ENCODE peak calls at places on chromosomes 7 and 10, in ten cellular contexts. P is stimulated activated CD4-positive, alpha-beta T cell treated with anti-CD3 and anti-CD28 coated beads, Interleukin-1b, Interleukin-23, amount 100 ng/mL, for 4 hours; B is DMS153; C is EL; L is CD8-positive, alpha-beta memory T cell; A is HTR-8/SVneo; D is activated CD4-positive, CD25-positive, alpha-beta regulatory T cell; W is cardiac septum; N is activated gamma-delta T cell treated with anti-CD3 and anti-CD28 coated beads, Interleukin-2, amount 50 U/mL, for 16 hours; X is aorta. F is an unnamed sample.

GRCh38 chr10:118007773-118008172 is 39.0 kb downstream of the RAB11FIP2 start:
- DNase-seq in B (no peak), W (no peak), X (no peak), A (no peak), N (no peak), C (no peak), P (no peak), L (no peak), D (no peak), F (no peak)

GRCh38 chr7:151558575-151558974 is 38.9 kb upstream of the RHEB start:
- DNase-seq in A (peak; percentile 45), B (no peak), N (no peak), W (no peak), C (peak; percentile 74), P (no peak), D (no peak), X (no peak), L (no peak), F (no peak)

GRCh38 chr7:5827755-5828154 is 46.3 kb upstream of the RNF216 start:
- DNase-seq in X (peak; percentile 29), B (no peak), C (peak; percentile 13), P (peak; percentile 21), N (no peak), L (peak; percentile 36), A (peak; percentile 33), W (no peak), D (peak; percentile 24), F (no peak)

GRCh38 chr10:83373659-83374058 is 765.6 kb upstream of the GHITM start:
- DNase-seq in X (no peak), P (no peak), A (no peak), D (no peak), N (no peak), L (no peak), C (peak; percentile 3), B (no peak), W (no peak), F (no peak)

GRCh38 chr7:131015131-131015954 is 281.3 kb upstream of the KLF14 start:
- DNase-seq in D (no peak), P (no peak), A (no peak), B (no peak), N (no peak), W (no peak), L (no peak), X (no peak), C (peak; percentile 88), F (no peak)

GRCh38 chr10:35090162-35090954 is at the start of gene CUL2:
- DNase-seq in C (peak; percentile 95), W (peak; percentile 96), X (peak; percentile 95), B (peak; percentile 15), D (peak; percentile 81), N (peak; percentile 89), L (peak; percentile 94), P (peak; percentile 85), A (peak; percentile 94), F (peak; percentile 92)

GRCh38 chr10:68127995-68128394 is 18.7 kb downstream of the MYPN start:
- DNase-seq in P (no peak), D (no peak), A (no peak), C (no peak), X (no peak), W (no peak), N (no peak), L (no peak), B (no peak), F (no peak)

GRCh38 chr7:106870528-106870927 is 5.4 kb downstream of the PIK3CG start:
- DNase-seq in L (no peak), P (no peak), X (no peak), D (no peak), A (no peak), W (no peak), C (no peak), B (no peak), N (no peak), F (no peak)

GRCh38 chr7:64946772-64947171 is 43.7 kb downstream of the ZNF273 start:
- DNase-seq in X (no peak), D (no peak), L (no peak), N (no peak), C (peak; percentile 7), P (peak; percentile 5), W (no peak), B (no peak), A (no peak), F (no peak)

GRCh38 chr7:99562832-99563231 is 4.4 kb downstream of the ZNF655 start:
- DNase-seq in B (no peak), X (no peak), D (no peak), C (peak; percentile 99), W (no peak), P (no peak), A (peak; percentile 88), L (no peak), N (no peak), F (no peak)

GRCh38 chr7:157690833-157691382 is 354.1 kb downstream of the DNAJB6 start:
- DNase-seq in N (no peak), D (no peak), L (no peak), A (no peak), C (peak; percentile 32), P (no peak), W (peak; percentile 62), X (peak; percentile 56), B (peak; percentile 57), F (peak; percentile 55)

GRCh38 chr10:106519376-106520035 is 645.0 kb downstream of the SORCS1 start:
- DNase-seq in W (no peak), P (no peak), C (peak; percentile 21), D (no peak), L (no peak), B (no peak), N (no peak), A (no peak), X (no peak), F (peak; percentile 21)

GRCh38 chr10:18665815-18666558 is 6.8 kb downstream of the ARL5B start:
- DNase-seq in N (no peak), C (no peak), B (no peak), P (no peak), L (no peak), X (no peak), W (no peak), A (no peak), D (no peak), F (no peak)

GRCh38 chr7:128840326-128841170 is 10.3 kb downstream of the FLNC start:
- DNase-seq in P (no peak), A (no peak), B (no peak), X (peak; percentile 39), L (no peak), D (no peak), N (no peak), W (peak; percentile 75), C (no peak), F (no peak)

F was measured in heart right ventricle.